ENCODE peak calls at places on chromosomes 12 and 14, in six cellular contexts. One of them, this sample, is unnamed.

GRCh38 chr14:35331605-35332516 is 39.7 kb downstream of the PSMA6 start:
- ATAC-seq in Right ventricle myocardium superior: no peak
- ATAC-seq in activated T-helper 17 cell treated with anti-CD3 and anti-CD28 coated beads, Interleukin-2, amount 50 U/mL, for 72 hours: no peak
- ATAC-seq in left cardiac atrium: no peak
- ATAC-seq in WTC11: peak; percentile 16
- ATAC-seq in psoas muscle: no peak
- ATAC-seq in this sample: peak; percentile 71

GRCh38 chr12:99758997-99759396 is 111.4 kb downstream of the GARIN6 start:
- ATAC-seq in WTC11: no peak
- ATAC-seq in Right ventricle myocardium superior: no peak
- ATAC-seq in activated T-helper 17 cell treated with anti-CD3 and anti-CD28 coated beads, Interleukin-2, amount 50 U/mL, for 72 hours: no peak
- ATAC-seq in psoas muscle: no peak
- ATAC-seq in left cardiac atrium: no peak
- ATAC-seq in this sample: no peak

GRCh38 chr12:18355429-18355828 is 94.1 kb downstream of the PIK3C2G start:
- ATAC-seq in Right ventricle myocardium superior: no peak
- ATAC-seq in activated T-helper 17 cell treated with anti-CD3 and anti-CD28 coated beads, Interleukin-2, amount 50 U/mL, for 72 hours: no peak
- ATAC-seq in psoas muscle: no peak
- ATAC-seq in left cardiac atrium: no peak
- ATAC-seq in WTC11: no peak
- ATAC-seq in this sample: no peak

GRCh38 chr14:32602699-32603098 is 273.6 kb downstream of the AKAP6 start:
- ATAC-seq in left cardiac atrium: peak; percentile 47
- ATAC-seq in Right ventricle myocardium superior: peak; percentile 45
- ATAC-seq in psoas muscle: peak; percentile 53
- ATAC-seq in activated T-helper 17 cell treated with anti-CD3 and anti-CD28 coated beads, Interleukin-2, amount 50 U/mL, for 72 hours: no peak
- ATAC-seq in WTC11: no peak
- ATAC-seq in this sample: no peak

GRCh38 chr12:120979862-120980696 is 1.7 kb downstream of the HNF1A start:
- ATAC-seq in left cardiac atrium: no peak
- ATAC-seq in psoas muscle: no peak
- ATAC-seq in activated T-helper 17 cell treated with anti-CD3 and anti-CD28 coated beads, Interleukin-2, amount 50 U/mL, for 72 hours: no peak
- ATAC-seq in WTC11: peak; percentile 55
- ATAC-seq in Right ventricle myocardium superior: no peak
- ATAC-seq in this sample: peak; percentile 35

GRCh38 chr12:121048442-121048841 is 9.4 kb upstream of the OASL start:
- ATAC-seq in left cardiac atrium: no peak
- ATAC-seq in activated T-helper 17 cell treated with anti-CD3 and anti-CD28 coated beads, Interleukin-2, amount 50 U/mL, for 72 hours: no peak
- ATAC-seq in Right ventricle myocardium superior: no peak
- ATAC-seq in WTC11: no peak
- ATAC-seq in psoas muscle: no peak
- ATAC-seq in this sample: no peak

GRCh38 chr14:105168979-105169507 is 467 bp upstream of the JAG2 start:
- ATAC-seq in psoas muscle: peak; percentile 4
- ATAC-seq in activated T-helper 17 cell treated with anti-CD3 and anti-CD28 coated beads, Interleukin-2, amount 50 U/mL, for 72 hours: peak; percentile 18
- ATAC-seq in left cardiac atrium: peak; percentile 17
- ATAC-seq in WTC11: peak; percentile 68
- ATAC-seq in Right ventricle myocardium superior: peak; percentile 11
- ATAC-seq in this sample: no peak

GRCh38 chr14:24379907-24380746 is 12.1 kb downstream of the NFATC4 start:
- ATAC-seq in psoas muscle: no peak
- ATAC-seq in left cardiac atrium: no peak
- ATAC-seq in WTC11: no peak
- ATAC-seq in Right ventricle myocardium superior: no peak
- ATAC-seq in activated T-helper 17 cell treated with anti-CD3 and anti-CD28 coated beads, Interleukin-2, amount 50 U/mL, for 72 hours: no peak
- ATAC-seq in this sample: no peak

GRCh38 chr12:92051441-92051840 is 94.2 kb downstream of the BTG1 start:
- ATAC-seq in psoas muscle: no peak
- ATAC-seq in WTC11: no peak
- ATAC-seq in left cardiac atrium: no peak
- ATAC-seq in activated T-helper 17 cell treated with anti-CD3 and anti-CD28 coated beads, Interleukin-2, amount 50 U/mL, for 72 hours: no peak
- ATAC-seq in Right ventricle myocardium superior: no peak
- ATAC-seq in this sample: no peak

GRCh38 chr12:47686645-47687240 is 19.1 kb downstream of the RPAP3 start:
- ATAC-seq in left cardiac atrium: no peak
- ATAC-seq in WTC11: no peak
- ATAC-seq in activated T-helper 17 cell treated with anti-CD3 and anti-CD28 coated beads, Interleukin-2, amount 50 U/mL, for 72 hours: no peak
- ATAC-seq in Right ventricle myocardium superior: peak; percentile 67
- ATAC-seq in psoas muscle: peak; percentile 49
- ATAC-seq in this sample: no peak

GRCh38 chr12:68176252-68176651 is 16.7 kb upstream of the IFNG start:
- ATAC-seq in psoas muscle: no peak
- ATAC-seq in WTC11: no peak
- ATAC-seq in Right ventricle myocardium superior: no peak
- ATAC-seq in left cardiac atrium: no peak
- ATAC-seq in activated T-helper 17 cell treated with anti-CD3 and anti-CD28 coated beads, Interleukin-2, amount 50 U/mL, for 72 hours: no peak
- ATAC-seq in this sample: no peak

GRCh38 chr14:103763730-103764488 is 48.3 kb downstream of the ZFYVE21 start:
- ATAC-seq in Right ventricle myocardium superior: no peak
- ATAC-seq in left cardiac atrium: no peak
- ATAC-seq in WTC11: no peak
- ATAC-seq in psoas muscle: no peak
- ATAC-seq in activated T-helper 17 cell treated with anti-CD3 and anti-CD28 coated beads, Interleukin-2, amount 50 U/mL, for 72 hours: peak; percentile 23
- ATAC-seq in this sample: peak; percentile 76

GRCh38 chr14:68379510-68380303 is 413.2 kb downstream of the ZFP36L1 start:
- ATAC-seq in left cardiac atrium: no peak
- ATAC-seq in WTC11: no peak
- ATAC-seq in activated T-helper 17 cell treated with anti-CD3 and anti-CD28 coated beads, Interleukin-2, amount 50 U/mL, for 72 hours: peak; percentile 90
- ATAC-seq in psoas muscle: no peak
- ATAC-seq in Right ventricle myocardium superior: no peak
- ATAC-seq in this sample: no peak

This sample was measured in stimulated activated memory B cell treated with anti-CD40 and anti-IgM and Interleukin-4, amounts not matched to agents 10 μg/mL and 1 μg/mL and 100 μg/mL, for 72 hours.